ENCODE peak calls at places on chromosomes 11 and 22, in six cellular contexts. One of them, this sample, is unnamed.

GRCh38 chr11:17208257-17208999 is 642 bp upstream of the PIK3C2A start:
- DNase-seq in SW 1271: peak
- DNase-seq in GM12892: no peak
- DNase-seq in stimulated activated CD4-positive, alpha-beta T cell treated with anti-CD3 and anti-CD28 coated beads, Interleukin-4, amount 100 ng/mL, for 48 hours: peak
- DNase-seq in HuH-7: peak
- DNase-seq in activated gamma-delta T cell treated with Interleukin-2 at 50 U/mL for 16 hours: peak
- DNase-seq in this sample: peak

GRCh38 chr11:13831707-13832106 is 130.8 kb upstream of the SPON1 start:
- DNase-seq in SW 1271: no peak
- DNase-seq in activated gamma-delta T cell treated with Interleukin-2 at 50 U/mL for 16 hours: no peak
- DNase-seq in HuH-7: no peak
- DNase-seq in GM12892: no peak
- DNase-seq in stimulated activated CD4-positive, alpha-beta T cell treated with anti-CD3 and anti-CD28 coated beads, Interleukin-4, amount 100 ng/mL, for 48 hours: no peak
- DNase-seq in this sample: no peak

GRCh38 chr11:131511794-131512193 is 141.4 kb downstream of the NTM start:
- DNase-seq in activated gamma-delta T cell treated with Interleukin-2 at 50 U/mL for 16 hours: no peak
- DNase-seq in SW 1271: no peak
- DNase-seq in HuH-7: peak
- DNase-seq in GM12892: peak
- DNase-seq in stimulated activated CD4-positive, alpha-beta T cell treated with anti-CD3 and anti-CD28 coated beads, Interleukin-4, amount 100 ng/mL, for 48 hours: no peak
- DNase-seq in this sample: peak

GRCh38 chr11:22079133-22079847 is 113.6 kb upstream of the ANO5 start:
- DNase-seq in SW 1271: no peak
- DNase-seq in HuH-7: no peak
- DNase-seq in activated gamma-delta T cell treated with Interleukin-2 at 50 U/mL for 16 hours: no peak
- DNase-seq in stimulated activated CD4-positive, alpha-beta T cell treated with anti-CD3 and anti-CD28 coated beads, Interleukin-4, amount 100 ng/mL, for 48 hours: no peak
- DNase-seq in GM12892: no peak
- DNase-seq in this sample: no peak

GRCh38 chr11:126494831-126495230 is 139.3 kb downstream of the ST3GAL4 start:
- DNase-seq in GM12892: no peak
- DNase-seq in stimulated activated CD4-positive, alpha-beta T cell treated with anti-CD3 and anti-CD28 coated beads, Interleukin-4, amount 100 ng/mL, for 48 hours: no peak
- DNase-seq in activated gamma-delta T cell treated with Interleukin-2 at 50 U/mL for 16 hours: no peak
- DNase-seq in SW 1271: no peak
- DNase-seq in HuH-7: no peak
- DNase-seq in this sample: no peak

GRCh38 chr22:38240734-38241252 is 32.0 kb downstream of the TMEM184B start:
- DNase-seq in activated gamma-delta T cell treated with Interleukin-2 at 50 U/mL for 16 hours: no peak
- DNase-seq in GM12892: no peak
- DNase-seq in SW 1271: peak
- DNase-seq in HuH-7: no peak
- DNase-seq in stimulated activated CD4-positive, alpha-beta T cell treated with anti-CD3 and anti-CD28 coated beads, Interleukin-4, amount 100 ng/mL, for 48 hours: no peak
- DNase-seq in this sample: no peak

GRCh38 chr11:114832532-114833125 is 154.3 kb downstream of the NXPE2 start:
- DNase-seq in stimulated activated CD4-positive, alpha-beta T cell treated with anti-CD3 and anti-CD28 coated beads, Interleukin-4, amount 100 ng/mL, for 48 hours: no peak
- DNase-seq in SW 1271: no peak
- DNase-seq in GM12892: no peak
- DNase-seq in HuH-7: no peak
- DNase-seq in activated gamma-delta T cell treated with Interleukin-2 at 50 U/mL for 16 hours: no peak
- DNase-seq in this sample: no peak

GRCh38 chr11:121650520-121651266 is 197.9 kb upstream of the SORL1-AS1 start:
- DNase-seq in SW 1271: no peak
- DNase-seq in HuH-7: no peak
- DNase-seq in GM12892: no peak
- DNase-seq in stimulated activated CD4-positive, alpha-beta T cell treated with anti-CD3 and anti-CD28 coated beads, Interleukin-4, amount 100 ng/mL, for 48 hours: no peak
- DNase-seq in activated gamma-delta T cell treated with Interleukin-2 at 50 U/mL for 16 hours: no peak
- DNase-seq in this sample: no peak

GRCh38 chr11:27064086-27064485 is 23.5 kb downstream of the BBOX1 start:
- DNase-seq in SW 1271: no peak
- DNase-seq in activated gamma-delta T cell treated with Interleukin-2 at 50 U/mL for 16 hours: no peak
- DNase-seq in GM12892: no peak
- DNase-seq in HuH-7: no peak
- DNase-seq in stimulated activated CD4-positive, alpha-beta T cell treated with anti-CD3 and anti-CD28 coated beads, Interleukin-4, amount 100 ng/mL, for 48 hours: no peak
- DNase-seq in this sample: no peak

This sample was measured in HepG2.